ENCODE peak calls at places on chromosome 13, in eight cellular contexts. One of them, this sample, is unnamed. For H3K36me3 and H3K27me3, the result is how much of the 10 kb centered on the place peaks cover.

GRCh38 chr13:50552424-50552966 is 291.0 kb downstream of the DLEU7 start:
- DNase-seq in psoas muscle: no peak
- DNase-seq in uterus: no peak
- DNase-seq in endodermal cell: no peak
- DNase-seq in cardiac muscle cell: no peak
- DNase-seq in tibial artery: no peak
- DNase-seq in adrenal gland: no peak
- DNase-seq in breast epithelium: no peak
- DNase-seq in this sample: no peak

GRCh38 chr13:31950121-31950810 is 81.3 kb upstream of the FRY start:
- DNase-seq in psoas muscle: no peak
- DNase-seq in uterus: no peak
- DNase-seq in endodermal cell: no peak
- DNase-seq in cardiac muscle cell: no peak
- DNase-seq in tibial artery: no peak
- DNase-seq in adrenal gland: no peak
- DNase-seq in breast epithelium: no peak
- DNase-seq in this sample: no peak

GRCh38 chr13:72194531-72194930 is 327.5 kb upstream of the DACH1 start:
- DNase-seq in psoas muscle: no peak
- DNase-seq in uterus: no peak
- DNase-seq in endodermal cell: no peak
- DNase-seq in cardiac muscle cell: no peak
- DNase-seq in tibial artery: no peak
- DNase-seq in adrenal gland: no peak
- DNase-seq in breast epithelium: peak
- DNase-seq in this sample: no peak

GRCh38 chr13:99119686-99120085 is 81.0 kb upstream of the UBAC2 start:
- DNase-seq in psoas muscle: no peak
- DNase-seq in uterus: no peak
- DNase-seq in endodermal cell: no peak
- DNase-seq in cardiac muscle cell: no peak
- DNase-seq in tibial artery: no peak
- DNase-seq in adrenal gland: no peak
- DNase-seq in breast epithelium: no peak
- DNase-seq in this sample: no peak

GRCh38 chr13:79566118-79566517 is 85.2 kb downstream of the NDFIP2 start:
- DNase-seq in psoas muscle: no peak
- DNase-seq in uterus: no peak
- DNase-seq in endodermal cell: no peak
- DNase-seq in cardiac muscle cell: no peak
- DNase-seq in tibial artery: no peak
- DNase-seq in adrenal gland: no peak
- DNase-seq in breast epithelium: no peak
- DNase-seq in this sample: no peak

GRCh38 chr13:28239374-28239773 is 101.0 kb downstream of the PAN3 start:
- DNase-seq in psoas muscle: no peak
- DNase-seq in uterus: no peak
- DNase-seq in endodermal cell: no peak
- DNase-seq in cardiac muscle cell: no peak
- DNase-seq in tibial artery: no peak
- DNase-seq in adrenal gland: no peak
- DNase-seq in breast epithelium: no peak
- DNase-seq in this sample: no peak

GRCh38 chr13:46698910-46699460 is 98.0 kb downstream of the ESD start:
- DNase-seq in psoas muscle: no peak
- DNase-seq in uterus: no peak
- DNase-seq in endodermal cell: no peak
- DNase-seq in cardiac muscle cell: no peak
- DNase-seq in tibial artery: no peak
- DNase-seq in adrenal gland: no peak
- DNase-seq in breast epithelium: no peak
- DNase-seq in this sample: no peak

GRCh38 chr13:42574435-42575311 is 721 bp downstream of the TNFSF11 start:
- DNase-seq in psoas muscle: no peak
- DNase-seq in uterus: no peak
- DNase-seq in endodermal cell: peak
- DNase-seq in cardiac muscle cell: no peak
- DNase-seq in tibial artery: no peak
- DNase-seq in adrenal gland: no peak
- DNase-seq in breast epithelium: no peak
- DNase-seq in this sample: peak

GRCh38 chr13:60431108-60431700 is 34.2 kb downstream of the TDRD3 start:
- DNase-seq in psoas muscle: no peak
- DNase-seq in uterus: no peak
- DNase-seq in endodermal cell: no peak
- DNase-seq in cardiac muscle cell: peak
- DNase-seq in tibial artery: no peak
- DNase-seq in adrenal gland: no peak
- DNase-seq in breast epithelium: no peak
- DNase-seq in this sample: no peak

GRCh38 chr13:31545616-31546015 is 193.7 kb upstream of the RXFP2 start:
- DNase-seq in psoas muscle: no peak
- DNase-seq in uterus: no peak
- DNase-seq in endodermal cell: no peak
- DNase-seq in cardiac muscle cell: no peak
- DNase-seq in tibial artery: no peak
- DNase-seq in adrenal gland: no peak
- DNase-seq in breast epithelium: no peak
- DNase-seq in this sample: no peak

GRCh38 chr13:59531571-59532091 is 632.1 kb downstream of the DIAPH3 start:
- DNase-seq in psoas muscle: peak
- DNase-seq in uterus: peak
- DNase-seq in endodermal cell: peak
- DNase-seq in cardiac muscle cell: peak
- DNase-seq in tibial artery: peak
- DNase-seq in adrenal gland: peak
- DNase-seq in breast epithelium: peak
- DNase-seq in this sample: peak

DNA sequence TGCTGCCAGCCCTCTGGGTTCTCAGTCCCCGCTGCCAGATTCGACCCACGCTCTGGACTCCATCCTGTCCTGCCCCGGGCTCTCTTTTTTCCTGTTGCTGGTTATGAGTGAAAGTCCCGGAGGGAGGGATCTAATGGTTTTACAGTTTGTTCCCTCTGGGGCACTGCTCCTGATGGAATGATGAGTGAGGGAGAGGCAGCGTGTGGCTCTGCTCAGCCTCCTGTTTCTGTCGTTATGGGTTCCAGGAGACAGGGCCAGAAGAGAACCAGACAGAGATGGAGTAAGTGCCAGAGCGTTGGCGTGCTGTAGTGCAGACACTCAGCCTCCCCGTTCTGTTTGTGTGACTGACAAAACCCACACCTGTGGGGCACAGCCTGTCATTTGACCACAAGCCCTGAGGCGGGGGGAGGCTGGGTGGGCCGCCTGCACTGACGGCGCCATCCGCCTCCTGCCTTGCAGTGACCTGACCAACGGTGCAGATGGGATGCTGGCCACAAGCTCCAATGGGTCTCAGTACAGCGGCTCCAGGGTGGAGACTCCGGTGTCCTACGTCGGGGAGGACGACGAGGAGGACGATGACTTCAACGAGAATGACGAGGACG is 18.2 kb downstream of the ATP4B start:
- DNase-seq in psoas muscle: no peak
- DNase-seq in uterus: no peak
- DNase-seq in endodermal cell: peak
- DNase-seq in cardiac muscle cell: no peak
- DNase-seq in tibial artery: peak
- DNase-seq in adrenal gland: peak
- DNase-seq in breast epithelium: peak
- DNase-seq in this sample: no peak
- H3K36me3 ChIP-seq in psoas muscle: under half
- H3K36me3 ChIP-seq in uterus: under half
- H3K36me3 ChIP-seq in endodermal cell: half or more
- H3K36me3 ChIP-seq in cardiac muscle cell: under half
- H3K36me3 ChIP-seq in tibial artery: half or more
- H3K36me3 ChIP-seq in adrenal gland: under half
- H3K36me3 ChIP-seq in breast epithelium: under half
- H3K36me3 ChIP-seq in this sample: half or more

DNA sequence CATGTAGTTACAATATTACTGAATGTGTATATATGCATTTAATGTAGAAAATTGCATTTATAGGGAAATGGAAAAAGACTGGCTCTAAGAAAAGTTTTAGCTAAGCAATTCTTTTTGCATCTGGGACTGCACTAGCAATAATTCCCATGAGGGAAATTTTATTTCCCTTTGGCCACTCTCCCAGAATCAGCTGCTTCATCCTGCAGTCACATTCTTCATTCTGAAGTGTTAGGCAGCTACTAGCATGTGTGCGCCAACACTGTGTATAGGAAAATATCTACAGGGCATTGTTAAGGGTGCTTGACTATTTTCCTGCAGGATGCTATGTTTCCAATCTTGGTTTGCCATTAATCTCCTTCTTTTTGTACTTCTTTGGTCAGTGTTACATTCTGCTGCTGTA is 312.8 kb upstream of the PCDH20 start:
- DNase-seq in psoas muscle: no peak
- DNase-seq in uterus: no peak
- DNase-seq in endodermal cell: no peak
- DNase-seq in cardiac muscle cell: peak
- DNase-seq in tibial artery: no peak
- DNase-seq in adrenal gland: no peak
- DNase-seq in breast epithelium: no peak
- DNase-seq in this sample: peak
- H3K4me3 ChIP-seq in psoas muscle: no peak
- H3K4me3 ChIP-seq in uterus: no peak
- H3K4me3 ChIP-seq in endodermal cell: no peak
- H3K4me3 ChIP-seq in cardiac muscle cell: no peak
- H3K4me3 ChIP-seq in tibial artery: no peak
- H3K4me3 ChIP-seq in adrenal gland: no peak
- H3K4me3 ChIP-seq in breast epithelium: no peak
- H3K4me3 ChIP-seq in this sample: no peak

GRCh38 chr13:108146642-108147041 is 68.7 kb downstream of the LIG4 start:
- DNase-seq in psoas muscle: no peak
- DNase-seq in uterus: no peak
- DNase-seq in endodermal cell: no peak
- DNase-seq in cardiac muscle cell: peak
- DNase-seq in tibial artery: no peak
- DNase-seq in adrenal gland: no peak
- DNase-seq in breast epithelium: no peak
- DNase-seq in this sample: no peak
- H3K27me3 ChIP-seq in psoas muscle: under half
- H3K27me3 ChIP-seq in uterus: under half
- H3K27me3 ChIP-seq in endodermal cell: under half
- H3K27me3 ChIP-seq in cardiac muscle cell: under half
- H3K27me3 ChIP-seq in tibial artery: under half
- H3K27me3 ChIP-seq in adrenal gland: under half
- H3K27me3 ChIP-seq in breast epithelium: under half
- H3K27me3 ChIP-seq in this sample: under half

DNA sequence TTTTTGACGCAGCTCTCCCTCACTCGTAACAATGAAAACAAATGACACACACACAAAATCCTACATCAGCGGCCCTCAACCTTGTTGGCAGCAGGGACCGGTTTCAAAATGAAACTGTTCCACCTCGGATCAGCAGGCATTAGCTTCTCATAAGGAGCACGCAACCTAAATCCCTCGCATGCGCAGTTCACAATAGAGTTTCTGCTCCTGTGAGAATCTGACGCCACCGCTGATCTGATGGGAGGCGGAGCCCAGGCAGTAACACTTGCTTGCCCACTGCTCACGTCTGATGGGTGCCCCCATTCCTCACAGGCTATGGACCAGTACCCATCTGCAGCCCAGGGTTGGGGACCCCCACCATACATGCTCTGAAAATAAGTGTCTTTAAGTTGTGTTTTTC is 43.4 kb downstream of the DHRS12 start:
- DNase-seq in psoas muscle: no peak
- DNase-seq in uterus: no peak
- DNase-seq in endodermal cell: no peak
- DNase-seq in cardiac muscle cell: no peak
- DNase-seq in tibial artery: no peak
- DNase-seq in adrenal gland: no peak
- DNase-seq in breast epithelium: no peak
- DNase-seq in this sample: no peak
- H3K36me3 ChIP-seq in psoas muscle: under half
- H3K36me3 ChIP-seq in uterus: under half
- H3K36me3 ChIP-seq in endodermal cell: under half
- H3K36me3 ChIP-seq in cardiac muscle cell: under half
- H3K36me3 ChIP-seq in tibial artery: under half
- H3K36me3 ChIP-seq in adrenal gland: half or more
- H3K36me3 ChIP-seq in breast epithelium: under half
- H3K36me3 ChIP-seq in this sample: under half

GRCh38 chr13:30353601-30354000 is 46.2 kb upstream of the KATNAL1 start:
- DNase-seq in psoas muscle: no peak
- DNase-seq in uterus: no peak
- DNase-seq in endodermal cell: no peak
- DNase-seq in cardiac muscle cell: no peak
- DNase-seq in tibial artery: no peak
- DNase-seq in adrenal gland: no peak
- DNase-seq in breast epithelium: no peak
- DNase-seq in this sample: no peak

GRCh38 chr13:30355839-30356238 is 48.5 kb upstream of the KATNAL1 start:
- DNase-seq in psoas muscle: no peak
- DNase-seq in uterus: no peak
- DNase-seq in endodermal cell: no peak
- DNase-seq in cardiac muscle cell: no peak
- DNase-seq in tibial artery: no peak
- DNase-seq in adrenal gland: no peak
- DNase-seq in breast epithelium: no peak
- DNase-seq in this sample: no peak

GRCh38 chr13:30353060-30353459 is 45.7 kb upstream of the KATNAL1 start:
- DNase-seq in psoas muscle: no peak
- DNase-seq in uterus: no peak
- DNase-seq in endodermal cell: no peak
- DNase-seq in cardiac muscle cell: no peak
- DNase-seq in tibial artery: no peak
- DNase-seq in adrenal gland: no peak
- DNase-seq in breast epithelium: no peak
- DNase-seq in this sample: no peak

GRCh38 chr13:30354481-30355404 is 47.4 kb upstream of the KATNAL1 start:
- DNase-seq in psoas muscle: no peak
- DNase-seq in uterus: no peak
- DNase-seq in endodermal cell: no peak
- DNase-seq in cardiac muscle cell: no peak
- DNase-seq in tibial artery: no peak
- DNase-seq in adrenal gland: no peak
- DNase-seq in breast epithelium: no peak
- DNase-seq in this sample: no peak

DNA sequence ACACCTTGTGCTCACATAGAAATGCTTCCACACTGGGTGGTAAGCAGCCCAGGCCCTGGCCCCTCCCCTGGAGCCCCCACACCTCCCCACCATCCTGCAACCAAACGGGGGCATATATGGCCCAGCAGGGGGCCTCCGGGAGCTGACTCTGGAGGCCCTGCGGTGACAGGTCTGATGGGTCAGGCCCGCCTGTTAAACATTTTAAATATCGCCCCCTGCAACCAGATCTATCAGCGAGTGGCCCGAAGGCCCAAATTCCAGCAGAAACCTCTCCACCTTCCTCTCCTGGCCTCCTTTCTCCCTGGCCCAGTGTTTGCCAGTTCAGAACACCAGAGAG is 48.0 kb upstream of the KATNAL1 start:
- DNase-seq in psoas muscle: no peak
- DNase-seq in uterus: no peak
- DNase-seq in endodermal cell: peak
- DNase-seq in cardiac muscle cell: peak
- DNase-seq in tibial artery: no peak
- DNase-seq in adrenal gland: no peak
- DNase-seq in breast epithelium: no peak
- DNase-seq in this sample: no peak
- H3K4me3 ChIP-seq in psoas muscle: no peak
- H3K4me3 ChIP-seq in uterus: no peak
- H3K4me3 ChIP-seq in endodermal cell: no peak
- H3K4me3 ChIP-seq in cardiac muscle cell: no peak
- H3K4me3 ChIP-seq in tibial artery: no peak
- H3K4me3 ChIP-seq in adrenal gland: no peak
- H3K4me3 ChIP-seq in breast epithelium: no peak
- H3K4me3 ChIP-seq in this sample: no peak

GRCh38 chr13:113084094-113084942 is 21.3 kb upstream of the F7 start:
- DNase-seq in psoas muscle: no peak
- DNase-seq in uterus: no peak
- DNase-seq in endodermal cell: no peak
- DNase-seq in cardiac muscle cell: no peak
- DNase-seq in tibial artery: no peak
- DNase-seq in adrenal gland: no peak
- DNase-seq in breast epithelium: no peak
- DNase-seq in this sample: no peak
- H3K27me3 ChIP-seq in psoas muscle: under half
- H3K27me3 ChIP-seq in uterus: under half
- H3K27me3 ChIP-seq in endodermal cell: under half
- H3K27me3 ChIP-seq in cardiac muscle cell: under half
- H3K27me3 ChIP-seq in tibial artery: under half
- H3K27me3 ChIP-seq in adrenal gland: under half
- H3K27me3 ChIP-seq in breast epithelium: under half
- H3K27me3 ChIP-seq in this sample: under half

This sample was measured in MG63.